ENCODE peak calls at places on chromosome 3, in six cellular contexts. M is T-helper 9 cell, N is NCI-H460, S is amniotic stem cell, V is posterior cingulate gyrus, E is foreskin fibroblast. J is an unnamed sample.

GRCh38 chr3:55487376-55488241 is 503 bp upstream of the WNT5A start:
- DNase-seq in M (no peak), N (peak), S (no peak), V (no peak), E (no peak), J (no peak)

GRCh38 chr3:155049959-155050358 is 30.2 kb upstream of the MME start:
- DNase-seq in M (no peak), N (no peak), S (no peak), V (no peak), E (no peak), J (no peak)

GRCh38 chr3:193879099-193879863 is 256.7 kb upstream of the HES1 start:
- DNase-seq in M (no peak), N (no peak), S (no peak), V (no peak), E (no peak), J (no peak)

GRCh38 chr3:146969356-146969755 is 364.2 kb upstream of the PLSCR5 start:
- DNase-seq in M (no peak), N (no peak), S (no peak), V (no peak), E (peak), J (no peak)

GRCh38 chr3:122679467-122680291 is 960 bp upstream of the PARP14 start:
- DNase-seq in M (no peak), N (no peak), S (no peak), V (no peak), E (peak), J (no peak)

GRCh38 chr3:17747184-17747889 is 4.9 kb upstream of the TBC1D5 start:
- DNase-seq in M (no peak), N (no peak), S (no peak), V (no peak), E (no peak), J (no peak)

GRCh38 chr3:127049390-127049789 is 66.5 kb downstream of the PLXNA1 start:
- DNase-seq in M (no peak), N (no peak), S (no peak), V (no peak), E (no peak), J (no peak)

GRCh38 chr3:51696954-51697353 is 9.9 kb upstream of the GRM2 start:
- DNase-seq in M (no peak), N (no peak), S (no peak), V (peak), E (no peak), J (no peak)

GRCh38 chr3:168094877-168095610 is 680 bp downstream of the GOLIM4 start:
- DNase-seq in M (no peak), N (peak), S (peak), V (peak), E (peak), J (no peak)

GRCh38 chr3:14488286-14489036 is 51.7 kb downstream of the GRIP2 start:
- DNase-seq in M (no peak), N (no peak), S (no peak), V (no peak), E (no peak), J (no peak)

GRCh38 chr3:39124876-39125836 is 17.7 kb downstream of the TTC21A start:
- DNase-seq in M (no peak), N (no peak), S (no peak), V (no peak), E (no peak), J (no peak)

GRCh38 chr3:123072152-123072551 is 5.3 kb downstream of the PDIA5 start:
- DNase-seq in M (no peak), N (no peak), S (no peak), V (no peak), E (no peak), J (no peak)

GRCh38 chr3:157405457-157405856 is 31.2 kb upstream of the PTX3 start:
- DNase-seq in M (no peak), N (no peak), S (no peak), V (no peak), E (peak), J (no peak)

GRCh38 chr3:158532099-158532734 is 38.8 kb upstream of the MLF1 start:
- DNase-seq in M (no peak), N (peak), S (peak), V (no peak), E (peak), J (no peak)

GRCh38 chr3:72446406-72447058 is 401.7 kb downstream of the SHQ1 start:
- DNase-seq in M (peak), N (peak), S (no peak), V (no peak), E (peak), J (no peak)

GRCh38 chr3:133536635-133536980 is 36.9 kb upstream of the CDV3 start:
- DNase-seq in M (no peak), N (no peak), S (no peak), V (no peak), E (no peak), J (no peak)

GRCh38 chr3:156575661-156576450 is 20.9 kb upstream of the SSR3 start:
- DNase-seq in M (no peak), N (no peak), S (no peak), V (peak), E (no peak), J (no peak)

GRCh38 chr3:45616158-45616557 is 21.6 kb downstream of the LIMD1 start:
- DNase-seq in M (no peak), N (no peak), S (no peak), V (no peak), E (no peak), J (no peak)

GRCh38 chr3:171306631-171307030 is 153.6 kb downstream of the TNIK start:
- DNase-seq in M (no peak), N (no peak), S (peak), V (peak), E (peak), J (no peak)

GRCh38 chr3:37290551-37290950 is 116.2 kb upstream of the LRRFIP2 start:
- DNase-seq in M (no peak), N (peak), S (no peak), V (no peak), E (peak), J (no peak)

GRCh38 chr3:81695302-81695701 is 66.1 kb downstream of the GBE1 start:
- DNase-seq in M (no peak), N (no peak), S (no peak), V (no peak), E (no peak), J (no peak)

GRCh38 chr3:120177151-120177550 is 82.9 kb upstream of the GSK3B start:
- DNase-seq in M (no peak), N (peak), S (peak), V (no peak), E (peak), J (no peak)

GRCh38 chr3:126351086-126351770 is 6.0 kb downstream of the KLF15 start:
- DNase-seq in M (no peak), N (no peak), S (no peak), V (peak), E (no peak), J (no peak)